ENCODE peak calls at places on chromosomes 6 and 20, in ten cellular contexts. S is NCI-H1417, X is AG10803, H is fibroblast of the conjunctiva, Z is astrocyte of the spinal cord, L is T1000, N is AG04449, I is testis, C is epithelial cell of esophagus, D is neural progenitor cell. A is an unnamed sample.
A peak's percentile ranks its signal among the peaks of the same experiment; 100 is the strongest.

GRCh38 chr20:25399038-25399430 is 8.4 kb upstream of the ABHD12 start:
- DNase-seq in S (peak; percentile 52), X (peak; percentile 79), H (peak; percentile 77), Z (peak; percentile 83), L (peak; percentile 19), N (peak; percentile 59), I (peak; percentile 50), C (peak; percentile 80), D (peak; percentile 83), A (peak; percentile 69)

GRCh38 chr6:17504005-17504404 is 96.1 kb upstream of the FAM8A1 start:
- DNase-seq in S (no peak), X (no peak), H (no peak), Z (no peak), L (no peak), N (no peak), I (no peak), C (no peak), D (no peak), A (peak; percentile 36)

GRCh38 chr6:106146852-106147351 is 60.8 kb downstream of the PRDM1 start:
- DNase-seq in S (no peak), X (no peak), H (no peak), Z (peak; percentile 34), L (no peak), N (no peak), I (no peak), C (peak; percentile 32), D (no peak), A (no peak)

GRCh38 chr20:36311854-36312723 is 6.0 kb downstream of the DLGAP4 start:
- DNase-seq in S (no peak), X (no peak), H (no peak), Z (no peak), L (no peak), N (no peak), I (no peak), C (no peak), D (no peak), A (peak; percentile 40)

GRCh38 chr20:49664914-49665313 is 48.8 kb downstream of the B4GALT5 start:
- DNase-seq in S (no peak), X (no peak), H (no peak), Z (no peak), L (no peak), N (no peak), I (no peak), C (no peak), D (no peak), A (no peak)

GRCh38 chr20:39960522-39961420 is 728.3 kb downstream of the MAFB start:
- DNase-seq in S (no peak), X (no peak), H (no peak), Z (no peak), L (no peak), N (no peak), I (peak; percentile 34), C (no peak), D (no peak), A (peak; percentile 18)

GRCh38 chr20:47272893-47273590 is 83.5 kb downstream of the ZMYND8 start:
- DNase-seq in S (peak; percentile 74), X (peak; percentile 62), H (peak; percentile 63), Z (peak; percentile 72), L (peak; percentile 42), N (no peak), I (peak; percentile 57), C (peak; percentile 76), D (peak; percentile 70), A (peak; percentile 83)

GRCh38 chr20:19275630-19276071 is 63.2 kb downstream of the SLC24A3 start:
- DNase-seq in S (no peak), X (peak; percentile 56), H (peak; percentile 81), Z (no peak), L (no peak), N (no peak), I (peak; percentile 89), C (no peak), D (no peak), A (no peak)

GRCh38 chr20:51360451-51361230 is 181.9 kb downstream of the NFATC2 start:
- DNase-seq in S (no peak), X (peak; percentile 98), H (peak; percentile 37), Z (peak; percentile 100), L (peak; percentile 91), N (peak; percentile 100), I (no peak), C (peak; percentile 95), D (no peak), A (no peak)

GRCh38 chr6:111480988-111481830 is 1.8 kb downstream of the REV3L start:
- DNase-seq in S (peak; percentile 28), X (no peak), H (no peak), Z (no peak), L (no peak), N (no peak), I (no peak), C (no peak), D (no peak), A (no peak)

A was measured in H7.